ENCODE peak calls at places on chromosomes 3 and 15, in four cellular contexts. Z is pancreas, N is stomach, M is hypothalamus. T is an unnamed sample.

GRCh38 chr15:27028836-27029482 is 58.0 kb downstream of the GABRG3 start:
- DNase-seq in N (no peak), Z (no peak), M (no peak), T (no peak)

GRCh38 chr15:73282567-73283200 is 86.1 kb downstream of the HCN4 start:
- DNase-seq in N (no peak), M (no peak), Z (no peak), T (no peak)

GRCh38 chr3:54906763-54907162 is 21.1 kb downstream of the LRTM1 start:
- DNase-seq in M (no peak), Z (no peak), N (no peak), T (no peak)

GRCh38 chr3:186318135-186318534 is 43.9 kb downstream of the DGKG start:
- DNase-seq in N (no peak), Z (no peak), M (no peak), T (no peak)

GRCh38 chr15:39270976-39271375 is 309.9 kb upstream of the THBS1 start:
- DNase-seq in N (no peak), M (no peak), Z (no peak), T (no peak)

GRCh38 chr15:74453925-74454763 is 6.8 kb downstream of the UBL7 start:
- DNase-seq in N (no peak), M (no peak), Z (no peak), T (no peak)

GRCh38 chr3:122797291-122797690 is 2.4 kb downstream of the SLC49A4 start:
- DNase-seq in N (no peak), M (no peak), Z (no peak), T (no peak)

GRCh38 chr3:122484985-122485384 is 29.8 kb downstream of the KPNA1 start:
- DNase-seq in M (no peak), N (peak), Z (no peak), T (no peak)

GRCh38 chr3:177835008-177835407 is 637.7 kb upstream of the TBL1XR1 start:
- DNase-seq in Z (no peak), N (no peak), M (no peak), T (no peak)

GRCh38 chr3:65836047-65836446 is 202.7 kb downstream of the MAGI1 start:
- DNase-seq in Z (no peak), M (no peak), N (no peak), T (no peak)

GRCh38 chr3:13433931-13434330 is 13.8 kb upstream of the NUP210 start:
- DNase-seq in M (no peak), N (no peak), Z (no peak), T (no peak)

GRCh38 chr15:77909131-77909940 is 168.2 kb downstream of the TBC1D2B start:
- DNase-seq in Z (no peak), M (no peak), N (no peak), T (no peak)

GRCh38 chr15:67820992-67821783 is 4.1 kb upstream of the SKOR1 start:
- DNase-seq in Z (no peak), M (no peak), N (peak), T (peak)

GRCh38 chr15:90931737-90932659 is at the start of gene HDDC3:
- DNase-seq in Z (peak), M (peak), N (peak), T (peak)

GRCh38 chr3:147945968-147946519 is 536.9 kb downstream of the ZIC1 start:
- DNase-seq in Z (peak), N (no peak), M (no peak), T (no peak)

GRCh38 chr15:70375006-70375409 is 277.3 kb upstream of the TLE3 start:
- DNase-seq in N (no peak), M (no peak), Z (no peak), T (no peak)

GRCh38 chr3:123143669-123144411 is 57.9 kb upstream of the SEC22A start:
- DNase-seq in M (no peak), Z (no peak), N (no peak), T (no peak)

GRCh38 chr3:65330072-65330471 is 642.3 kb upstream of the ADAMTS9 start:
- DNase-seq in Z (no peak), N (no peak), M (no peak), T (no peak)

GRCh38 chr15:46411900-46412299 is 777.1 kb downstream of the SQOR start:
- DNase-seq in M (no peak), Z (no peak), N (no peak), T (no peak)

GRCh38 chr3:126130981-126131750 is 47.2 kb upstream of the SLC41A3 start:
- DNase-seq in N (peak), Z (peak), M (no peak), T (peak)

GRCh38 chr15:88647362-88648105 is 8.7 kb downstream of the ISG20 start:
- DNase-seq in N (peak), M (no peak), Z (peak), T (no peak)

GRCh38 chr3:116285781-116286180 is 159.5 kb downstream of the LSAMP start:
- DNase-seq in Z (no peak), M (no peak), N (no peak), T (no peak)

GRCh38 chr15:92663250-92663951 is 7.8 kb upstream of the FAM174B start:
- DNase-seq in N (no peak), M (no peak), Z (no peak), T (no peak)

GRCh38 chr15:40301467-40302179 is 6.1 kb downstream of the PLCB2 start:
- DNase-seq in Z (no peak), M (no peak), N (no peak), T (peak)